ENCODE peak calls at places on chromosomes 3 and 15, in nine cellular contexts. Y, A, P, K, T, I, J, H and U are unnamed samples. For H3K4me1, the result is how much of the 10 kb centered on the place peaks cover.

GRCh38 chr3:128726691-128727031 is 678 bp downstream of the RAB7A start:
- DNase-seq in Y (peak), A (peak), P (peak), K (peak), T (peak), I (no peak), J (peak), H (no peak), U (peak)

GRCh38 chr15:56794923-56795329 is 61.6 kb upstream of the ZNF280D start:
- DNase-seq in Y (no peak), A (no peak), P (no peak), K (no peak), T (no peak), I (no peak), J (no peak), H (no peak), U (no peak)

GRCh38 chr3:146505496-146505895 is 36.1 kb upstream of the PLSCR2 start:
- DNase-seq in Y (no peak), A (no peak), P (no peak), K (no peak), T (no peak), I (no peak), J (no peak), H (no peak), U (no peak)

GRCh38 chr15:80188293-80188692 is 35.5 kb downstream of the FAH start:
- DNase-seq in Y (no peak), A (no peak), P (no peak), K (no peak), T (no peak), I (no peak), J (no peak), H (no peak), U (no peak)

GRCh38 chr3:188594137-188594536 is 440.2 kb downstream of the LPP start:
- DNase-seq in Y (no peak), A (no peak), P (no peak), K (peak), T (no peak), I (no peak), J (no peak), H (no peak), U (no peak)

GRCh38 chr15:83784975-83785374 is 131.1 kb downstream of the ADAMTSL3 start:
- DNase-seq in Y (no peak), A (no peak), P (no peak), K (peak), T (no peak), I (no peak), J (no peak), H (no peak), U (no peak)

GRCh38 chr15:92869977-92870644 is 30.0 kb upstream of the CHD2 start:
- DNase-seq in Y (no peak), A (no peak), P (no peak), K (peak), T (peak), I (no peak), J (no peak), H (no peak), U (no peak)

GRCh38 chr3:42683875-42684593 is 1.3 kb upstream of the KLHL40 start:
- DNase-seq in Y (no peak), A (peak), P (peak), K (peak), T (peak), I (no peak), J (peak), H (peak), U (peak)

GRCh38 chr15:73809728-73810501 is 56.8 kb upstream of the INSYN1 start:
- DNase-seq in Y (no peak), A (no peak), P (peak), K (no peak), T (peak), I (no peak), J (no peak), H (no peak), U (peak)

GRCh38 chr15:101176625-101177024 is 75.2 kb downstream of the CHSY1 start:
- DNase-seq in Y (no peak), A (no peak), P (peak), K (peak), T (peak), I (no peak), J (no peak), H (no peak), U (no peak)

GRCh38 chr15:70802629-70803028 is 39.3 kb upstream of the UACA start:
- DNase-seq in Y (no peak), A (no peak), P (no peak), K (peak), T (peak), I (no peak), J (no peak), H (no peak), U (peak)

GRCh38 chr3:111585214-111585613 is 9.9 kb downstream of the ZBED2 start:
- DNase-seq in Y (no peak), A (no peak), P (no peak), K (peak), T (peak), I (no peak), J (no peak), H (no peak), U (no peak)

GRCh38 chr3:42195879-42196330 is 70.1 kb downstream of the CCK start:
- DNase-seq in Y (no peak), A (no peak), P (no peak), K (peak), T (no peak), I (peak), J (no peak), H (no peak), U (no peak)

GRCh38 chr15:88031461-88031860 is 225.1 kb downstream of the NTRK3 start:
- DNase-seq in Y (no peak), A (no peak), P (no peak), K (no peak), T (no peak), I (no peak), J (no peak), H (no peak), U (no peak)

GRCh38 chr15:77550275-77551251 is 82.1 kb downstream of the LINGO1 start:
- DNase-seq in Y (no peak), A (no peak), P (no peak), K (no peak), T (no peak), I (no peak), J (no peak), H (no peak), U (no peak)

GRCh38 chr15:101455291-101455916 is 34.1 kb downstream of the PCSK6 start:
- DNase-seq in Y (peak), A (no peak), P (peak), K (no peak), T (no peak), I (no peak), J (no peak), H (no peak), U (peak)

GRCh38 chr3:45773044-45773443 is 23.3 kb downstream of the SLC6A20 start:
- DNase-seq in Y (no peak), A (peak), P (no peak), K (no peak), T (no peak), I (no peak), J (no peak), H (no peak), U (no peak)

GRCh38 chr3:27796365-27796875 is 74.3 kb upstream of the EOMES start:
- DNase-seq in Y (no peak), A (no peak), P (no peak), K (no peak), T (no peak), I (no peak), J (no peak), H (no peak), U (no peak)

GRCh38 chr15:94327356-94327936 is 96.1 kb downstream of the MCTP2 start:
- DNase-seq in Y (no peak), A (no peak), P (peak), K (peak), T (peak), I (no peak), J (no peak), H (no peak), U (no peak)

GRCh38 chr3:47578691-47579632 is at the start of gene CSPG5:
- DNase-seq in Y (peak), A (no peak), P (peak), K (no peak), T (no peak), I (no peak), J (no peak), H (peak), U (no peak)

GRCh38 chr3:122937745-122938144 is 89.8 kb downstream of the SEMA5B start:
- DNase-seq in Y (no peak), A (no peak), P (no peak), K (no peak), T (no peak), I (no peak), J (no peak), H (no peak), U (no peak)

GRCh38 chr15:70356919-70357318 is 259.2 kb upstream of the TLE3 start:
- DNase-seq in Y (no peak), A (no peak), P (no peak), K (no peak), T (no peak), I (no peak), J (no peak), H (no peak), U (peak)

GRCh38 chr15:31556494-31557150 is 230.0 kb downstream of the KLF13 start:
- DNase-seq in Y (no peak), A (no peak), P (no peak), K (no peak), T (no peak), I (no peak), J (no peak), H (no peak), U (no peak)

GRCh38 chr15:44033894-44034293 is 161.2 kb downstream of the FRMD5 start:
- DNase-seq in Y (no peak), A (no peak), P (peak), K (peak), T (peak), I (no peak), J (no peak), H (no peak), U (no peak)

GRCh38 chr15:20361091-20361490 is 180.5 kb downstream of the GOLGA6L6 start:
- DNase-seq in Y (no peak), A (no peak), P (no peak), K (no peak), T (no peak), I (no peak), J (no peak), H (no peak), U (no peak)

GRCh38 chr3:11128682-11129632 is 25.3 kb upstream of the HRH1 start:
- DNase-seq in Y (no peak), A (no peak), P (no peak), K (no peak), T (no peak), I (no peak), J (no peak), H (no peak), U (no peak)

GRCh38 chr15:75721923-75722870 is 9.5 kb upstream of the CSPG4 start:
- DNase-seq in Y (peak), A (no peak), P (no peak), K (no peak), T (no peak), I (no peak), J (no peak), H (peak), U (no peak)

GRCh38 chr3:120850326-120851295 is 57.4 kb upstream of the STXBP5L start:
- DNase-seq in Y (no peak), A (no peak), P (no peak), K (no peak), T (no peak), I (no peak), J (no peak), H (no peak), U (no peak)

GRCh38 chr3:29697989-29698388 is 417.1 kb downstream of the RBMS3 start:
- DNase-seq in Y (no peak), A (no peak), P (no peak), K (peak), T (no peak), I (no peak), J (no peak), H (no peak), U (no peak)

GRCh38 chr3:105780114-105780513 is 88.7 kb downstream of the CBLB start:
- DNase-seq in Y (no peak), A (no peak), P (no peak), K (peak), T (no peak), I (no peak), J (no peak), H (no peak), U (no peak)

GRCh38 chr3:79167651-79168416 is 600.0 kb downstream of the ROBO1 start:
- DNase-seq in Y (no peak), A (no peak), P (peak), K (peak), T (peak), I (no peak), J (no peak), H (no peak), U (no peak)

GRCh38 chr15:47736123-47736786 is 18.9 kb downstream of the SEMA6D start:
- DNase-seq in Y (no peak), A (no peak), P (no peak), K (peak), T (no peak), I (no peak), J (no peak), H (no peak), U (no peak)

GRCh38 chr15:86629957-86630356 is 550.3 kb downstream of the AGBL1 start:
- DNase-seq in Y (no peak), A (no peak), P (no peak), K (no peak), T (peak), I (no peak), J (no peak), H (no peak), U (no peak)

GRCh38 chr3:50262778-50263177 is 6.2 kb upstream of the SEMA3B start:
- DNase-seq in Y (no peak), A (no peak), P (no peak), K (no peak), T (no peak), I (no peak), J (no peak), H (no peak), U (no peak)

GRCh38 chr3:2172561-2173171 is 74.0 kb downstream of the CNTN4 start:
- DNase-seq in Y (no peak), A (no peak), P (no peak), K (no peak), T (no peak), I (no peak), J (no peak), H (no peak), U (no peak)

GRCh38 chr3:114480442-114480841 is 186.6 kb downstream of the TIGIT start:
- DNase-seq in Y (no peak), A (no peak), P (no peak), K (peak), T (no peak), I (no peak), J (no peak), H (no peak), U (no peak)

GRCh38 chr3:14879161-14879888 is 60.6 kb downstream of the FGD5 start:
- DNase-seq in Y (no peak), A (no peak), P (no peak), K (no peak), T (peak), I (no peak), J (no peak), H (peak), U (peak)

GRCh38 chr3:45498532-45498931 is 96.0 kb upstream of the LIMD1 start:
- DNase-seq in Y (peak), A (no peak), P (no peak), K (no peak), T (no peak), I (no peak), J (no peak), H (no peak), U (no peak)

GRCh38 chr15:48577495-48577894 is 68.0 kb downstream of the FBN1 start:
- DNase-seq in Y (no peak), A (no peak), P (no peak), K (no peak), T (no peak), I (no peak), J (no peak), H (no peak), U (no peak)

GRCh38 chr3:59052803-59053411 is 3.1 kb upstream of the CFAP20DC start:
- DNase-seq in Y (no peak), A (no peak), P (peak), K (peak), T (peak), I (no peak), J (no peak), H (no peak), U (no peak)

GRCh38 chr3:59046839-59047238 is 3.0 kb downstream of the CFAP20DC start:
- DNase-seq in Y (no peak), A (no peak), P (no peak), K (no peak), T (no peak), I (no peak), J (no peak), H (no peak), U (no peak)

GRCh38 chr3:59049671-59050331 is at the start of gene CFAP20DC:
- DNase-seq in Y (peak), A (peak), P (peak), K (peak), T (peak), I (peak), J (peak), H (peak), U (peak)
- TF ChIP-seq POLR2A in Y (peak), A (peak), P (peak), K (peak), T (peak), I (peak), J (peak), H (peak), U (no peak)

GRCh38 chr3:118986734-118987133 is 47.9 kb downstream of the IGSF11 start:
- DNase-seq in Y (no peak), A (no peak), P (no peak), K (no peak), T (no peak), I (no peak), J (no peak), H (no peak), U (no peak)

GRCh38 chr3:118990818-118991560 is 43.7 kb downstream of the IGSF11 start:
- DNase-seq in Y (no peak), A (no peak), P (no peak), K (no peak), T (no peak), I (no peak), J (no peak), H (no peak), U (no peak)

GRCh38 chr3:118991775-118992174 is 42.9 kb downstream of the IGSF11 start:
- DNase-seq in Y (no peak), A (peak), P (peak), K (no peak), T (no peak), I (no peak), J (no peak), H (no peak), U (no peak)

GRCh38 chr3:118987466-118987865 is 47.2 kb downstream of the IGSF11 start:
- DNase-seq in Y (no peak), A (peak), P (peak), K (peak), T (no peak), I (no peak), J (no peak), H (peak), U (peak)

GRCh38 chr3:118988198-118988842 is 46.3 kb downstream of the IGSF11 start:
- DNase-seq in Y (no peak), A (no peak), P (no peak), K (no peak), T (no peak), I (no peak), J (no peak), H (no peak), U (no peak)
- H3K4me1 ChIP-seq in Y (under half), A (under half), P (half or more), K (under half), T (under half), I (under half), J (under half), H (under half), U (under half)

DNA sequence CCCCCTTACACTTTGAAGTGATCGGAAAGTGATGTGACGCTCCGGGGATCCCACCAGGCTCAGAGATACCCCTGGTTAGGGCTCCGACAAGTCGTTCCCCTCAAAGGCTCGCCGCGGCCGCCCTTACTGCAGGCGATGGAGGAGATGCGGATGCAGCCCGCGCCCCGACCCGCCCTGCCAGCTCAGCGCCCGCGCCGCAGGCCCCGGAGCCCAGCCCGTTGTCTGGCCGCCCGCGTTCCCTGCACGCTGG is 228 bp downstream of the GLT8D1 start:
- DNase-seq in Y (no peak), A (no peak), P (no peak), K (no peak), T (no peak), I (no peak), J (no peak), H (no peak), U (no peak)
- TF ChIP-seq POLR2A in Y (no peak), A (peak), P (no peak), K (no peak), T (no peak), I (no peak), J (no peak), H (no peak), U (no peak)

GRCh38 chr3:193870376-193871092 is 265.4 kb upstream of the HES1 start:
- DNase-seq in Y (no peak), A (no peak), P (no peak), K (peak), T (no peak), I (no peak), J (no peak), H (no peak), U (no peak)

GRCh38 chr3:193869221-193870201 is 266.4 kb upstream of the HES1 start:
- DNase-seq in Y (no peak), A (no peak), P (no peak), K (peak), T (peak), I (no peak), J (no peak), H (peak), U (peak)

GRCh38 chr3:193871093-193871485 is 264.9 kb upstream of the HES1 start:
- DNase-seq in Y (no peak), A (no peak), P (no peak), K (no peak), T (no peak), I (no peak), J (no peak), H (no peak), U (no peak)

GRCh38 chr3:193865879-193866480 is 270.0 kb upstream of the HES1 start:
- DNase-seq in Y (no peak), A (no peak), P (no peak), K (no peak), T (no peak), I (no peak), J (no peak), H (no peak), U (no peak)

DNA sequence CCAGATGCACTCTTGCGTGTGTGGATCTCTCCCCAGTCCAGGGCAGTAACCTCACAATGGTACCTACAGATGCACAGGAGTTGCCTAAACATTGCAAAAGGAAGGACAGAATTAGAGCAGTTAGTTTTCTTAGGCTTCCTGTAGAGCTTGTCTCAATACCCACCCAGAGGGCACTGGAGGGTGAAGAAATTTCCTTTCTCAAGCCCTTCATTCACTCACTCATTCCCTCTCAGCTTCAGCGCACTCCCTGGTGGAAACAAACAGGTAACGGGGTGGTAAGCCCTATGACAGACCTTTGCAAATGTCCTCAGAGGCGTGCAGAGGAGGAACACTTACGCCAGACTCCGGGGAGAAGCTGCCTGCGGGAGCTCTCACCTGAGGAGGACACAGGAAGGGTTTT is 267.4 kb upstream of the HES1 start:
- DNase-seq in Y (no peak), A (no peak), P (no peak), K (no peak), T (no peak), I (peak), J (no peak), H (no peak), U (no peak)
- H3K4me1 ChIP-seq in Y (under half), A (under half), P (under half), K (under half), T (half or more), I (under half), J (under half), H (under half), U (under half)

DNA sequence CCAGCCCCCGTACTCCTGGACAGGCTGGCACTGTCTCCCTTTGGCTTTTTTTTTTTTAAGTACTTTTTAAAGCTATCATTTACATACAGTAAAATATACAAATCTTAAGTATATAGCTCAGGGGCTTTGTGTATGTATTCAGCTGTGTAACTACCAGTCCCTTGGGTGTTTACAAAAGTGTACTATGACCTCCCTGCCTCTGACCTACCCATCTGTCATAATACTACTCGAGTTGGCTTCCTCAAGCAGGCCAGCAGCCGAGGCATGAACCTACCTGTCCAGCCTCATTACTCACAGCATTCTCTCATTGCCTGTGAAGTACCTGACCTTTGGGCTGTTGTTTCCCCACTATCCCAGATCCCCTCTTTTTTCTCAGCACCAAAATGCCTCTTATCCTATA is 33.2 kb downstream of the ABHD2 start:
- DNase-seq in Y (no peak), A (peak), P (peak), K (no peak), T (peak), I (no peak), J (no peak), H (no peak), U (no peak)
- TF ChIP-seq POLR2A in Y (no peak), A (no peak), P (no peak), K (no peak), T (no peak), I (no peak), J (no peak), H (no peak), U (no peak)

GRCh38 chr3:152355744-152356665 is 87.3 kb downstream of the MBNL1 start:
- DNase-seq in Y (no peak), A (no peak), P (no peak), K (peak), T (no peak), I (no peak), J (no peak), H (no peak), U (no peak)
- H3K4me1 ChIP-seq in Y (under half), A (under half), P (under half), K (under half), T (under half), I (under half), J (under half), H (under half), U (half or more)